ENCODE peak calls at places on chromosomes 4 and X, in five cellular contexts. S, A, P, N and W are unnamed samples.

GRCh38 chrX:75327607-75328006 is 53.7 kb downstream of the UPRT start:
- DNase-seq in S (no peak), A (no peak), P (peak; percentile 10), N (no peak), W (no peak)

GRCh38 chrX:8755116-8755515 is 23.2 kb upstream of the ANOS1 start:
- DNase-seq in S (peak; percentile 11), A (no peak), P (no peak), N (no peak), W (no peak)

GRCh38 chr4:187307131-187307530 is 583.5 kb upstream of the FAT1 start:
- DNase-seq in S (no peak), A (no peak), P (no peak), N (no peak), W (no peak)

GRCh38 chr4:74057588-74057987 is 19.1 kb upstream of the CXCL3 start:
- DNase-seq in S (no peak), A (no peak), P (no peak), N (no peak), W (no peak)

GRCh38 chr4:94603170-94603747 is 151.5 kb downstream of the PDLIM5 start:
- DNase-seq in S (no peak), A (no peak), P (no peak), N (peak; percentile 45), W (peak; percentile 38)

GRCh38 chr4:156346959-156347385 is 393.3 kb upstream of the CTSO start:
- DNase-seq in S (no peak), A (no peak), P (no peak), N (no peak), W (peak; percentile 13)

GRCh38 chrX:144896323-144896722 is 351.0 kb upstream of the SPANXN1 start:
- DNase-seq in S (peak; percentile 1), A (no peak), P (no peak), N (no peak), W (no peak)

GRCh38 chrX:40746536-40746935 is 11.2 kb upstream of the MED14 start:
- DNase-seq in S (no peak), A (no peak), P (no peak), N (no peak), W (peak; percentile 4)

GRCh38 chr4:38562751-38563198 is 101.2 kb upstream of the KLF3 start:
- DNase-seq in S (peak; percentile 82), A (no peak), P (no peak), N (peak; percentile 17), W (peak; percentile 77)

GRCh38 chrX:152445926-152446325 is 5.2 kb downstream of the GABRA3 start:
- DNase-seq in S (no peak), A (no peak), P (no peak), N (no peak), W (no peak)

GRCh38 chr4:24370421-24370820 is 213.9 kb downstream of the DHX15 start:
- DNase-seq in S (no peak), A (no peak), P (no peak), N (no peak), W (no peak)

GRCh38 chr4:2290974-2291704 is 29.2 kb upstream of the MXD4 start:
- DNase-seq in S (no peak), A (no peak), P (no peak), N (peak; percentile 15), W (no peak)

GRCh38 chr4:167930171-167930570 is 162.2 kb upstream of the ANXA10 start:
- DNase-seq in S (no peak), A (no peak), P (no peak), N (no peak), W (no peak)

GRCh38 chr4:77217526-77217925 is 60.5 kb downstream of the CCNG2 start:
- DNase-seq in S (no peak), A (no peak), P (no peak), N (no peak), W (no peak)

GRCh38 chr4:126267689-126268088 is 952.9 kb downstream of the FAT4 start:
- DNase-seq in S (no peak), A (no peak), P (no peak), N (no peak), W (no peak)

GRCh38 chr4:60729194-60729593 is 470.9 kb upstream of the ADGRL3 start:
- DNase-seq in S (no peak), A (no peak), P (no peak), N (no peak), W (no peak)

GRCh38 chr4:93776386-93777080 is 52.0 kb upstream of the ATOH1 start:
- DNase-seq in S (peak; percentile 1), A (no peak), P (no peak), N (no peak), W (no peak)

GRCh38 chr4:52640808-52641595 is 18.1 kb downstream of the USP46 start:
- DNase-seq in S (no peak), A (no peak), P (no peak), N (no peak), W (no peak)

GRCh38 chr4:119209077-119209476 is 3.4 kb upstream of the USP53 start:
- DNase-seq in S (peak; percentile 62), A (no peak), P (no peak), N (no peak), W (no peak)

GRCh38 chrX:110851780-110852179 is 56.2 kb upstream of the CHRDL1 start:
- DNase-seq in S (peak; percentile 18), A (no peak), P (peak; percentile 36), N (no peak), W (peak; percentile 26)

GRCh38 chrX:110407910-110408545 is 49.4 kb downstream of the RTL9 start:
- DNase-seq in S (peak; percentile 76), A (peak; percentile 34), P (no peak), N (no peak), W (peak; percentile 53)

GRCh38 chr4:54099959-54100606 is at the start of gene GSX2:
- DNase-seq in S (no peak), A (peak; percentile 28), P (no peak), N (peak; percentile 33), W (no peak)

GRCh38 chr4:114251020-114251419 is 271.6 kb upstream of the ARSJ start:
- DNase-seq in S (no peak), A (no peak), P (no peak), N (no peak), W (no peak)

GRCh38 chr4:48329976-48330375 is 11.4 kb upstream of the SLAIN2 start:
- DNase-seq in S (peak; percentile 21), A (no peak), P (no peak), N (no peak), W (peak; percentile 76)

GRCh38 chr4:138658518-138658917 is 357.1 kb upstream of the NOCT start:
- DNase-seq in S (no peak), A (no peak), P (no peak), N (no peak), W (no peak)

GRCh38 chrX:9880912-9881311 is 86.2 kb upstream of the CLDN34 start:
- DNase-seq in S (no peak), A (no peak), P (no peak), N (no peak), W (no peak)

GRCh38 chr4:40038972-40039371 is 17.7 kb upstream of the N4BP2 start:
- DNase-seq in S (no peak), A (no peak), P (no peak), N (no peak), W (no peak)

GRCh38 chr4:120055167-120055566 is 11.5 kb downstream of the MAD2L1 start:
- DNase-seq in S (no peak), A (no peak), P (no peak), N (no peak), W (no peak)

GRCh38 chrX:20454117-20454516 is 187.4 kb upstream of the RPS6KA3 start:
- DNase-seq in S (no peak), A (no peak), P (no peak), N (no peak), W (no peak)

GRCh38 chr4:113881256-113881655 is 98.2 kb downstream of the ARSJ start:
- DNase-seq in S (no peak), A (no peak), P (no peak), N (no peak), W (peak; percentile 13)

GRCh38 chr4:146029939-146030710 is 91.5 kb upstream of the ZNF827 start:
- DNase-seq in S (no peak), A (no peak), P (no peak), N (no peak), W (no peak)

GRCh38 chr4:27886075-27886474 is 1025.4 kb downstream of the STIM2 start:
- DNase-seq in S (no peak), A (no peak), P (no peak), N (no peak), W (no peak)

GRCh38 chrX:111568356-111568755 is 56.9 kb downstream of the SERTM2 start:
- DNase-seq in S (peak; percentile 29), A (no peak), P (no peak), N (no peak), W (peak; percentile 51)

GRCh38 chrX:56554870-56555269 is 8.6 kb upstream of the UBQLN2 start:
- DNase-seq in S (no peak), A (no peak), P (no peak), N (no peak), W (no peak)

GRCh38 chr4:89949782-89950387 is 55.2 kb downstream of the MMRN1 start:
- DNase-seq in S (no peak), A (no peak), P (no peak), N (no peak), W (no peak)

GRCh38 chr4:160810415-160810814 is 1353.4 kb downstream of the FSTL5 start:
- DNase-seq in S (no peak), A (no peak), P (no peak), N (no peak), W (no peak)
- H3K4me1 ChIP-seq in S (no peaks in the 10 kb centered on the region), A (no peaks in the 10 kb centered on the region), P (no peaks in the 10 kb centered on the region), N (no peaks in the 10 kb centered on the region), W (no peaks in the 10 kb centered on the region)

DNA sequence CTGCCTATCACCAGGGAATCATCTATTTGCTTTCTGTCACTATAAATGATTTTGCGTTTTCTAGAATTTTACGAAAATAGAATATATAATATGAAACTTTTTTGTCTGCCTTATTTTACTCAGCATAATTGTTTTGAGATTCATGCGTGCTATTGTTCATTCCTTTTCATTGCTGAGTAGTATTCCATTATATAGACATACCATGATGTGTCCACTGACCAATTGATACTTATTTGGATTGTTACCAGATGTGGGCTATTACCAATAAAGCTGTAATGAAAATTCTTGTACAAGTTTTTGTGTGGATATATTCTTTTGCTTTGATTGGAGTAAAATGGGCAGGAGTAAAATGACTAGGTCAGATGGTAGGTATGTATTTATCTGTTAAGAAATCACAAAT is 390.7 kb upstream of the EMCN start:
- DNase-seq in S (no peak), A (no peak), P (no peak), N (no peak), W (no peak)
- H3K4me3 ChIP-seq in S (no peak overlapping the region), A (no peak overlapping the region), P (no peak overlapping the region), N (no peak overlapping the region), W (no peak overlapping the region)

GRCh38 chr4:101258782-101259353 is 88.5 kb downstream of the PPP3CA start:
- DNase-seq in S (no peak), A (no peak), P (no peak), N (no peak), W (no peak)
- H3K4me1 ChIP-seq in S (peaks cover 62% of the 10 kb centered on the region), A (peaks cover 9% of the 10 kb centered on the region), P (peaks cover 9% of the 10 kb centered on the region), N (no peaks in the 10 kb centered on the region), W (no peaks in the 10 kb centered on the region)

DNA sequence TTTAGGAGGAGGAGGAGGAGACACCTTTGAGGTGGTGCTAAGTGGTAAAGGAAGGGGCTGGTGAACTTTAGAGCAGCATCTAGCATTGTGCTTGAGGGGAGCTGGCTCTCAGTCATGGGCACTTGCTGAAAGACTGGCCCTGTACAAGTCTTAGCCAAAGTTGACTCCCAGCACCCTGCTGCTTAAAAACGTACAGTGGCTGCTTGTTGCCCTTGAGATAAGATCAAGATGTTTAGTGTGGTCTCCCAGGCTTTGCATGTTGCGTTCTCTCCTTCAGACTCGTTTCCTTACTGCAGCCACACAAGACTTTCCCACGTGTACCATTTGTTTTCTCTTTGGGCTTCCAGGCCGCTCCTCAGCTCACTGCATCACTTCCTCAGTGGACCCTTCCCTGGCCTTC is 1.8 kb downstream of the MED28 start:
- DNase-seq in S (no peak), A (no peak), P (no peak), N (no peak), W (no peak)
- H3K4me3 ChIP-seq in S (no peak overlapping the region), A (no peak overlapping the region), P (no peak overlapping the region), N (no peak overlapping the region), W (no peak overlapping the region)